ENCODE peak calls at places on chromosomes 5 and 9, in four cellular contexts. One of them, this sample, is unnamed.
A peak's percentile ranks its signal among the peaks of the same experiment; 100 is the strongest.

GRCh38 chr9:19375536-19375935 is 4.5 kb downstream of the RPS6 start:
- DNase-seq in CD4-positive, CD25-positive, alpha-beta regulatory T cell: no peak
- DNase-seq in IMR-90: peak; percentile 58
- DNase-seq in heart right ventricle: no peak
- DNase-seq in this sample: no peak

GRCh38 chr5:149310488-149310887 is 34.8 kb upstream of the GRPEL2 start:
- DNase-seq in CD4-positive, CD25-positive, alpha-beta regulatory T cell: no peak
- DNase-seq in IMR-90: no peak
- DNase-seq in heart right ventricle: no peak
- DNase-seq in this sample: no peak

GRCh38 chr5:124698774-124699173 is 47.7 kb downstream of the ZNF608 start:
- DNase-seq in CD4-positive, CD25-positive, alpha-beta regulatory T cell: no peak
- DNase-seq in IMR-90: peak; percentile 58
- DNase-seq in heart right ventricle: no peak
- DNase-seq in this sample: no peak

GRCh38 chr9:108444400-108445358 is 411.1 kb downstream of the ACTL7B start:
- DNase-seq in CD4-positive, CD25-positive, alpha-beta regulatory T cell: no peak
- DNase-seq in IMR-90: peak; percentile 96
- DNase-seq in heart right ventricle: no peak
- DNase-seq in this sample: no peak

GRCh38 chr5:11509793-11510192 is 394.5 kb downstream of the CTNND2 start:
- DNase-seq in CD4-positive, CD25-positive, alpha-beta regulatory T cell: no peak
- DNase-seq in IMR-90: no peak
- DNase-seq in heart right ventricle: no peak
- DNase-seq in this sample: no peak

GRCh38 chr5:168578506-168579205 is 512 bp downstream of the PANK3 start:
- DNase-seq in CD4-positive, CD25-positive, alpha-beta regulatory T cell: no peak
- DNase-seq in IMR-90: no peak
- DNase-seq in heart right ventricle: no peak
- DNase-seq in this sample: peak; percentile 0

GRCh38 chr5:134846641-134846960 is 833 bp downstream of the C5orf24 start:
- DNase-seq in CD4-positive, CD25-positive, alpha-beta regulatory T cell: no peak
- DNase-seq in IMR-90: no peak
- DNase-seq in heart right ventricle: no peak
- DNase-seq in this sample: no peak

GRCh38 chr5:65924366-65925093 is 1.8 kb upstream of the ERBIN start:
- DNase-seq in CD4-positive, CD25-positive, alpha-beta regulatory T cell: no peak
- DNase-seq in IMR-90: no peak
- DNase-seq in heart right ventricle: no peak
- DNase-seq in this sample: no peak

GRCh38 chr5:68961762-68962161 is 132.1 kb upstream of the SLC30A5 start:
- DNase-seq in CD4-positive, CD25-positive, alpha-beta regulatory T cell: no peak
- DNase-seq in IMR-90: no peak
- DNase-seq in heart right ventricle: no peak
- DNase-seq in this sample: no peak

GRCh38 chr9:93085676-93086075 is 10.3 kb upstream of the CARD19 start:
- DNase-seq in CD4-positive, CD25-positive, alpha-beta regulatory T cell: no peak
- DNase-seq in IMR-90: no peak
- DNase-seq in heart right ventricle: no peak
- DNase-seq in this sample: no peak

GRCh38 chr5:143229426-143229895 is 174.0 kb downstream of the NR3C1 start:
- DNase-seq in CD4-positive, CD25-positive, alpha-beta regulatory T cell: no peak
- DNase-seq in IMR-90: no peak
- DNase-seq in heart right ventricle: no peak
- DNase-seq in this sample: no peak

GRCh38 chr5:109105631-109106267 is 304.0 kb downstream of the PJA2 start:
- DNase-seq in CD4-positive, CD25-positive, alpha-beta regulatory T cell: no peak
- DNase-seq in IMR-90: peak; percentile 91
- DNase-seq in heart right ventricle: no peak
- DNase-seq in this sample: no peak

GRCh38 chr9:2271426-2271825 is 256.3 kb downstream of the SMARCA2 start:
- DNase-seq in CD4-positive, CD25-positive, alpha-beta regulatory T cell: no peak
- DNase-seq in IMR-90: no peak
- DNase-seq in heart right ventricle: no peak
- DNase-seq in this sample: no peak

GRCh38 chr5:78953092-78953800 is 31.9 kb downstream of the ARSB start:
- DNase-seq in CD4-positive, CD25-positive, alpha-beta regulatory T cell: no peak
- DNase-seq in IMR-90: peak; percentile 19
- DNase-seq in heart right ventricle: no peak
- DNase-seq in this sample: no peak

GRCh38 chr5:176536132-176536901 is 885 bp downstream of the RNF44 start:
- DNase-seq in CD4-positive, CD25-positive, alpha-beta regulatory T cell: peak; percentile 79
- DNase-seq in IMR-90: peak; percentile 74
- DNase-seq in heart right ventricle: peak; percentile 79
- DNase-seq in this sample: peak; percentile 61

GRCh38 chr9:18105996-18106595 is 367.9 kb upstream of the ADAMTSL1 start:
- DNase-seq in CD4-positive, CD25-positive, alpha-beta regulatory T cell: no peak
- DNase-seq in IMR-90: no peak
- DNase-seq in heart right ventricle: no peak
- DNase-seq in this sample: no peak

GRCh38 chr9:76419782-76420380 is 25.7 kb upstream of the RFK start:
- DNase-seq in CD4-positive, CD25-positive, alpha-beta regulatory T cell: no peak
- DNase-seq in IMR-90: no peak
- DNase-seq in heart right ventricle: no peak
- DNase-seq in this sample: no peak

GRCh38 chr5:130550553-130550940 is 614.5 kb downstream of the HINT1 start:
- DNase-seq in CD4-positive, CD25-positive, alpha-beta regulatory T cell: no peak
- DNase-seq in IMR-90: no peak
- DNase-seq in heart right ventricle: no peak
- DNase-seq in this sample: no peak

GRCh38 chr5:150306775-150307174 is 4.1 kb upstream of the ARSI start:
- DNase-seq in CD4-positive, CD25-positive, alpha-beta regulatory T cell: no peak
- DNase-seq in IMR-90: no peak
- DNase-seq in heart right ventricle: no peak
- DNase-seq in this sample: no peak

GRCh38 chr9:74092491-74092834 is 404.7 kb upstream of the RORB start:
- DNase-seq in CD4-positive, CD25-positive, alpha-beta regulatory T cell: no peak
- DNase-seq in IMR-90: no peak
- DNase-seq in heart right ventricle: no peak
- DNase-seq in this sample: no peak

GRCh38 chr5:112583166-112583565 is 154.5 kb upstream of the APC start:
- DNase-seq in CD4-positive, CD25-positive, alpha-beta regulatory T cell: no peak
- DNase-seq in IMR-90: no peak
- DNase-seq in heart right ventricle: no peak
- DNase-seq in this sample: no peak

GRCh38 chr5:15322426-15322825 is 177.6 kb upstream of the FBXL7 start:
- DNase-seq in CD4-positive, CD25-positive, alpha-beta regulatory T cell: no peak
- DNase-seq in IMR-90: no peak
- DNase-seq in heart right ventricle: no peak
- DNase-seq in this sample: no peak

GRCh38 chr5:146805099-146805498 is 73.5 kb downstream of the PPP2R2B start:
- DNase-seq in CD4-positive, CD25-positive, alpha-beta regulatory T cell: no peak
- DNase-seq in IMR-90: no peak
- DNase-seq in heart right ventricle: no peak
- DNase-seq in this sample: no peak

DNA sequence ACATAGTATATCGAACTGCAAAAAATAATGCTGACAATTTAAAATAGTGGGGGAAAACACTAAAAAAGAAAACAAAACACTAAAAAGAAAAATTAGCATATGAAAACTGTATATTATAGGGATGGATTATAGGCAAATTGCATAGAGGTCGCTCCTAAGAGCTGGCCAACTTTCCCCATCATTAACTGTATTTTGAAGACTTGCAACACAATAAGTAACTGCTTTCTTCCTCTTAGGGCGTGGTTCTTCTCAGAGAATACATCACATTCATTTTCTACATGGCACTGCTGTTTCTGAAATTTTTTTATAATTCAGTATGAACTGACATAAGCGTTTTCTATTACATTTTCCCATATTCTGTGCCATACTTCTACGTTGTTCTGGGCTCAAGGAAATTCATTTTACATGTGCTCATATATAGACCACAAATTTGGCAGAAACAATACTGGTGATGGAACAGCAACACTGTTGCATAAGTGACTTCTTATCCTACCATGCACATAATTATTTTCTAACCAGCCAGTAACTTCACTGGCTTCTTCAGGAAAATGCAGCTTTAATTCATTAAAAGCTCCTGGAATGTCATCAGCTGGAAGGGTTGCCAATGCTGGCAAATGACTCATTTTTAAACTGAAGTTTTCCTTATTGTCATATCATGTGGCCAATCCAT is 171.2 kb upstream of the DMAC1 start:
- DNase-seq in CD4-positive, CD25-positive, alpha-beta regulatory T cell: no peak
- DNase-seq in IMR-90: no peak
- DNase-seq in heart right ventricle: no peak
- DNase-seq in this sample: no peak
- H3K4me3 ChIP-seq in CD4-positive, CD25-positive, alpha-beta regulatory T cell: no peak overlapping the region
- H3K4me3 ChIP-seq in IMR-90: no peak overlapping the region
- H3K4me3 ChIP-seq in heart right ventricle: no peak overlapping the region
- H3K4me3 ChIP-seq in this sample: no peak overlapping the region

GRCh38 chr5:170110403-170111087 is 4.8 kb downstream of the FOXI1 start:
- DNase-seq in CD4-positive, CD25-positive, alpha-beta regulatory T cell: no peak
- DNase-seq in IMR-90: no peak
- DNase-seq in heart right ventricle: no peak
- DNase-seq in this sample: no peak
- H3K4me3 ChIP-seq in CD4-positive, CD25-positive, alpha-beta regulatory T cell: no peak overlapping the region
- H3K4me3 ChIP-seq in IMR-90: no peak overlapping the region
- H3K4me3 ChIP-seq in heart right ventricle: no peak overlapping the region
- H3K4me3 ChIP-seq in this sample: no peak overlapping the region

GRCh38 chr9:104339692-104340091 is 164.4 kb upstream of the OR13F1 start:
- DNase-seq in CD4-positive, CD25-positive, alpha-beta regulatory T cell: no peak
- DNase-seq in IMR-90: no peak
- DNase-seq in heart right ventricle: no peak
- DNase-seq in this sample: no peak
- H3K4me3 ChIP-seq in CD4-positive, CD25-positive, alpha-beta regulatory T cell: no peak overlapping the region
- H3K4me3 ChIP-seq in IMR-90: no peak overlapping the region
- H3K4me3 ChIP-seq in heart right ventricle: no peak overlapping the region
- H3K4me3 ChIP-seq in this sample: no peak overlapping the region

DNA sequence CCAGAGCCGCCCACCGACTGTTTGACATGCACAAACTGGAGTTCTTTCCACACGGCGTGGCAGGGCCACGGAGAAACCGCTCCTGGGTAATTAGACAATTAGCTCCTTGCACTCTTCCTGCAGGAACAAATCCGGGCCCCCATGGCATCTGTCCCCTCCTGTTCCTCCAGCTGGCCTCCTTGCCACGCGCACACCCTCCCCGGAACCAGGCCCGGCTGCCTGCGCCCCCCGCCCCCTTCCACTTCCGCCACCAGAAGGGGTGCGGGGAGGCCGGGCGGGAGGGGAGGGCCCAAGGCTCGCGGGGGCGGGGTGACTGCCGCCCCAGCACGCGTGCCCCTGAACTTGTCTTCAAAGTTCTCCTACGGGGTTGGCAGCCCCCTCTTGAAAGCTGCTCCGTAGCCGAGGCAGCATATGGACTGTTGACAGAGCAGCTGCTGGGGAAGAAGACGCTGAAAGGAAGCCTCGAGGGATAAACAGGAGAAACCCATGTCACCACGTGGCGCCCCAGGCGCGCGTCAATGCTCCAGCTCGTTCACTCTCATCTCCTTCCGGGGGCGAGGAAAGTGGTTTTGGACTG is 74.4 kb downstream of the SEC61B start:
- DNase-seq in CD4-positive, CD25-positive, alpha-beta regulatory T cell: no peak
- DNase-seq in IMR-90: no peak
- DNase-seq in heart right ventricle: peak; percentile 40
- DNase-seq in this sample: peak; percentile 53
- H3K4me3 ChIP-seq in CD4-positive, CD25-positive, alpha-beta regulatory T cell: peak overlapping the region; percentile 18
- H3K4me3 ChIP-seq in IMR-90: no peak overlapping the region
- H3K4me3 ChIP-seq in heart right ventricle: peak overlapping the region; percentile 40
- H3K4me3 ChIP-seq in this sample: peak overlapping the region; percentile 8

GRCh38 chr9:131411719-131412681 is 18.1 kb downstream of the PRRC2B start:
- DNase-seq in CD4-positive, CD25-positive, alpha-beta regulatory T cell: no peak
- DNase-seq in IMR-90: no peak
- DNase-seq in heart right ventricle: no peak
- DNase-seq in this sample: no peak

GRCh38 chr9:131410051-131410491 is 16.2 kb downstream of the PRRC2B start:
- DNase-seq in CD4-positive, CD25-positive, alpha-beta regulatory T cell: peak; percentile 26
- DNase-seq in IMR-90: peak; percentile 55
- DNase-seq in heart right ventricle: no peak
- DNase-seq in this sample: no peak

GRCh38 chr9:131407717-131408195 is 13.9 kb downstream of the PRRC2B start:
- DNase-seq in CD4-positive, CD25-positive, alpha-beta regulatory T cell: peak; percentile 13
- DNase-seq in IMR-90: no peak
- DNase-seq in heart right ventricle: peak; percentile 30
- DNase-seq in this sample: no peak

GRCh38 chr9:131406567-131407436 is 12.9 kb downstream of the PRRC2B start:
- DNase-seq in CD4-positive, CD25-positive, alpha-beta regulatory T cell: no peak
- DNase-seq in IMR-90: no peak
- DNase-seq in heart right ventricle: no peak
- DNase-seq in this sample: no peak

GRCh38 chr9:131409458-131409992 is 15.6 kb downstream of the PRRC2B start:
- DNase-seq in CD4-positive, CD25-positive, alpha-beta regulatory T cell: no peak
- DNase-seq in IMR-90: no peak
- DNase-seq in heart right ventricle: no peak
- DNase-seq in this sample: no peak
- H3K4me3 ChIP-seq in CD4-positive, CD25-positive, alpha-beta regulatory T cell: peak overlapping the region; percentile 63
- H3K4me3 ChIP-seq in IMR-90: no peak overlapping the region
- H3K4me3 ChIP-seq in heart right ventricle: no peak overlapping the region
- H3K4me3 ChIP-seq in this sample: peak overlapping the region; percentile 28

DNA sequence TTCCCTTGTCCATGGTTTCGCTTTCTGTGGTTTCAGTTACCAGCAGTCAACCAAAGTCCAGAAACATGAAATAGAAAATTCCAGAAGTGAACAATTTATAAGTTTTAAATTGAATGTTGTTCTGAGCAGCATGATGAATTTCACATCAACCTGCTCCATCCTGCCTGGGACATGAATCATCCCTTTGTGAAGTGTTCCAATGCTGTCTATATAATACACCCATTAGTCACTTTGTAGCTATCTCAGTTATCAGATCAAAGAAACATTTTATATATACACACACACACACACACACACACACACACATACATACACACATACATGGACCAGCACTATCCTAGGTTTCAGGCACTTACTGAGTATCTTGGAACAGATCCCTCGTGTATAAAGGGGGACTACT is 509.8 kb downstream of the GADD45G start:
- DNase-seq in CD4-positive, CD25-positive, alpha-beta regulatory T cell: no peak
- DNase-seq in IMR-90: no peak
- DNase-seq in heart right ventricle: no peak
- DNase-seq in this sample: no peak
- H3K4me3 ChIP-seq in CD4-positive, CD25-positive, alpha-beta regulatory T cell: no peak overlapping the region
- H3K4me3 ChIP-seq in IMR-90: no peak overlapping the region
- H3K4me3 ChIP-seq in heart right ventricle: no peak overlapping the region
- H3K4me3 ChIP-seq in this sample: no peak overlapping the region